ENCODE peak calls at places on chromosome 1, in four cellular contexts. N is NCI-H1436, V is tibial nerve, C is prostate gland. J is an unnamed sample.

GRCh38 chr1:114512595-114513280 is 1.7 kb upstream of the TRIM33 start:
- DNase-seq in N (no peak), V (no peak), C (no peak), J (no peak)

GRCh38 chr1:78223417-78224215 is 177.8 kb downstream of the GIPC2 start:
- DNase-seq in N (no peak), V (no peak), C (no peak), J (no peak)

GRCh38 chr1:177857285-177857684 is 112.6 kb downstream of the SEC16B start:
- DNase-seq in N (peak), V (no peak), C (no peak), J (peak)

GRCh38 chr1:68308034-68308433 is 75.7 kb upstream of the WLS start:
- DNase-seq in N (peak), V (no peak), C (peak), J (no peak)

GRCh38 chr1:55378582-55378981 is 163.4 kb upstream of the USP24 start:
- DNase-seq in N (no peak), V (no peak), C (peak), J (peak)

GRCh38 chr1:150484861-150485260 is 2.4 kb upstream of the TARS2 start:
- DNase-seq in N (no peak), V (no peak), C (no peak), J (no peak)

GRCh38 chr1:30186586-30186985 is 536.8 kb downstream of the MATN1 start:
- DNase-seq in N (no peak), V (no peak), C (no peak), J (no peak)

GRCh38 chr1:3442901-3443300 is 11.6 kb upstream of the ARHGEF16 start:
- DNase-seq in N (no peak), V (no peak), C (no peak), J (no peak)

J was measured in NCI-H187.